ENCODE peak calls at places on chromosomes 1 and 21, in five cellular contexts. Y is suprapubic skin, M is Peyer's patch, E is esophagus squamous epithelium, B is upper lobe of left lung. S is an unnamed sample.

GRCh38 chr1:203174324-203174985 is 1.2 kb downstream of the MYBPH start:
- DNase-seq in Y (no peak), M (no peak), E (no peak), B (no peak), S (no peak)

GRCh38 chr1:168582690-168583325 is 6.4 kb downstream of the XCL1 start:
- DNase-seq in Y (no peak), M (no peak), E (no peak), B (no peak), S (no peak)

GRCh38 chr1:55321947-55322346 is 106.8 kb upstream of the USP24 start:
- DNase-seq in Y (no peak), M (no peak), E (no peak), B (no peak), S (no peak)

GRCh38 chr1:223211323-223211985 is 68.4 kb upstream of the TLR5 start:
- DNase-seq in Y (peak; percentile 48), M (no peak), E (no peak), B (no peak), S (no peak)

GRCh38 chr1:77271851-77272250 is 10.0 kb upstream of the AK5 start:
- DNase-seq in Y (no peak), M (no peak), E (no peak), B (no peak), S (no peak)

GRCh38 chr1:54325705-54326461 is 80.3 kb downstream of the SSBP3 start:
- DNase-seq in Y (no peak), M (no peak), E (no peak), B (no peak), S (no peak)

GRCh38 chr1:74964508-74964907 is 169.7 kb upstream of the LHX8 start:
- DNase-seq in Y (no peak), M (no peak), E (no peak), B (no peak), S (no peak)

GRCh38 chr1:107669996-107670395 is 295.0 kb downstream of the VAV3 start:
- DNase-seq in Y (no peak), M (no peak), E (no peak), B (peak; percentile 56), S (no peak)

GRCh38 chr1:44672254-44672955 is 1.9 kb downstream of the TMEM53 start:
- DNase-seq in Y (no peak), M (no peak), E (no peak), B (peak; percentile 86), S (no peak)

GRCh38 chr1:185439727-185440415 is 122.8 kb upstream of the IVNS1ABP start:
- DNase-seq in Y (no peak), M (no peak), E (no peak), B (peak; percentile 41), S (no peak)

GRCh38 chr1:183806086-183806485 is 1.2 kb downstream of the RGL1 start:
- DNase-seq in Y (no peak), M (no peak), E (no peak), B (no peak), S (no peak)

GRCh38 chr1:201062511-201063189 is 39.1 kb upstream of the KIF21B start:
- DNase-seq in Y (no peak), M (no peak), E (no peak), B (no peak), S (no peak)

GRCh38 chr1:2832506-2833453 is 31.3 kb upstream of the TTC34 start:
- DNase-seq in Y (no peak), M (no peak), E (no peak), B (no peak), S (no peak)

GRCh38 chr21:39452207-39452964 is 616 bp downstream of the SH3BGR start:
- DNase-seq in Y (no peak), M (no peak), E (no peak), B (no peak), S (no peak)

GRCh38 chr1:56973898-56974752 is 8.3 kb upstream of the C8B start:
- DNase-seq in Y (no peak), M (no peak), E (no peak), B (no peak), S (no peak)

GRCh38 chr1:59015708-59016107 is 231.9 kb upstream of the JUN start:
- DNase-seq in Y (no peak), M (no peak), E (no peak), B (no peak), S (no peak)

GRCh38 chr1:6029351-6029750 is 16.3 kb upstream of the KCNAB2 start:
- DNase-seq in Y (no peak), M (no peak), E (no peak), B (no peak), S (no peak)

GRCh38 chr1:212415107-212415841 is 588 bp upstream of the PACC1 start:
- DNase-seq in Y (no peak), M (no peak), E (no peak), B (no peak), S (no peak)

GRCh38 chr1:180343931-180344406 is 113.9 kb downstream of the LHX4 start:
- DNase-seq in Y (no peak), M (no peak), E (no peak), B (peak; percentile 26), S (peak; percentile 38)

GRCh38 chr1:214316597-214316996 is 35.6 kb downstream of the SMYD2 start:
- DNase-seq in Y (no peak), M (no peak), E (no peak), B (no peak), S (peak; percentile 45)

GRCh38 chr1:40338745-40339419 is 21.8 kb upstream of the COL9A2 start:
- DNase-seq in Y (no peak), M (peak; percentile 89), E (no peak), B (peak; percentile 88), S (peak; percentile 74)

GRCh38 chr1:58592521-58593134 is 15.6 kb upstream of the TACSTD2 start:
- DNase-seq in Y (no peak), M (no peak), E (no peak), B (peak; percentile 91), S (no peak)

GRCh38 chr1:234550341-234551031 is 59.5 kb downstream of the IRF2BP2 start:
- DNase-seq in Y (no peak), M (no peak), E (no peak), B (no peak), S (no peak)

GRCh38 chr1:7424352-7424890 is 346.7 kb upstream of the VAMP3 start:
- DNase-seq in Y (no peak), M (no peak), E (no peak), B (peak; percentile 11), S (no peak)

GRCh38 chr1:113951719-113952118 is 22.6 kb downstream of the HIPK1 start:
- DNase-seq in Y (no peak), M (no peak), E (no peak), B (no peak), S (no peak)

GRCh38 chr1:3714284-3714741 is 37.9 kb upstream of the CCDC27 start:
- DNase-seq in Y (no peak), M (no peak), E (no peak), B (no peak), S (peak; percentile 29)

GRCh38 chr1:162003825-162004205 is 19.9 kb downstream of the OLFML2B start:
- DNase-seq in Y (no peak), M (no peak), E (no peak), B (peak; percentile 45), S (no peak)

GRCh38 chr1:168202941-168203654 is 22.7 kb upstream of the SFT2D2 start:
- DNase-seq in Y (no peak), M (no peak), E (no peak), B (no peak), S (no peak)

GRCh38 chr1:157181258-157181657 is 43.1 kb upstream of the ETV3 start:
- DNase-seq in Y (no peak), M (no peak), E (no peak), B (no peak), S (no peak)

GRCh38 chr1:43580039-43580438 is 49.4 kb downstream of the PTPRF start:
- DNase-seq in Y (no peak), M (no peak), E (no peak), B (no peak), S (no peak)

GRCh38 chr1:242002072-242002471 is 3.2 kb upstream of the MAP1LC3C start:
- DNase-seq in Y (no peak), M (no peak), E (no peak), B (no peak), S (no peak)

GRCh38 chr21:43311303-43311817 is 115.6 kb downstream of the SIK1 start:
- DNase-seq in Y (no peak), M (peak; percentile 79), E (no peak), B (no peak), S (no peak)

GRCh38 chr1:6113116-6113515 is 67.0 kb downstream of the CHD5 start:
- DNase-seq in Y (no peak), M (peak; percentile 10), E (no peak), B (no peak), S (no peak)

GRCh38 chr1:172423336-172423735 is 2.9 kb downstream of the C1orf105 start:
- DNase-seq in Y (no peak), M (no peak), E (no peak), B (no peak), S (no peak)

GRCh38 chr1:59915516-59915915 is 11.1 kb downstream of the CYP2J2 start:
- DNase-seq in Y (no peak), M (no peak), E (no peak), B (no peak), S (no peak)

GRCh38 chr1:235326719-235327558 is 1.0 kb downstream of the ARID4B start:
- DNase-seq in Y (peak; percentile 82), M (peak; percentile 64), E (no peak), B (peak; percentile 59), S (no peak)

GRCh38 chr1:31837441-31838158 is 21.8 kb upstream of the SPOCD1 start:
- DNase-seq in Y (no peak), M (no peak), E (no peak), B (no peak), S (no peak)

GRCh38 chr1:89888480-89889335 is 67.9 kb downstream of the LRRC8D start:
- DNase-seq in Y (no peak), M (no peak), E (no peak), B (no peak), S (no peak)
- H3K4me1 ChIP-seq in Y (peaks cover 12% of the 10 kb centered on the region), M (no peaks in the 10 kb centered on the region), E (peaks cover 2% of the 10 kb centered on the region), B (no peaks in the 10 kb centered on the region), S (peaks cover 7% of the 10 kb centered on the region)

DNA sequence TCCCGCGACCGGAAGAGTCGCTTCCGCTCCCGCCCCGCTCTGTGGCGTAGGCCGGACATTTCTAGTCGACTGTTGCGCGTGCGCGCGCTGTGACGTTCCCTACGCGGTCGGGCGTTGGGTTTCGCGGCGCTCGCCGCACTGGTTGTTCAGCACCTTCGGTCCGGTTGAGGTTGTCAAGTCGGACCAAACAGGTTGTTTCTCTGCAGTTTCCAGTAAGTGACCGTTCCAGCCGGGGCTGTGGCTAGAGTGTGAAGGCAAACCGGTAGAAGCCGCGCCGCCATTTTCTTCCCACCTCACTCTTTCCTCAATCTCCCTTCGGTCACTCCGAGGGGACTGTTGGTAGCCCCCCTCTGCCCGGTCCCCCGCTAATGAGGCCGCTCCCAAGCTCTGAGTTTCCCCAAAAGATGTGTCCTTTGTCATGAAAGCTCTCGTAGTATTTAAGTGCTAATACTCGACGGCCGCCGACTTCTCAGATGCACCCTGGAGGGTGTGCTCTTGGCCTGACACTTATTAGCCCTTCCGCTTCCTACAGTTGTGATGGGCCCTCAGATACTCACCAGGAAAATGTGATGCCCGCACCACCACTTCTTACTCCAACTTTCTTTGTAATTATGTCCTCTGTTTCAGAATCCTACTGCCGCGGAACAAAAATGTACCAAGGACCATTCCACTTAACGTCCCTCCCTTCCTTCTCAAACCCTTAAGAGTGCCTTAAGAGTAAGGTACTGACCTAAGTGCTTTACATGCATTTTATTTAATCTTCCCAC is 56.3 kb downstream of the TRAF5 start:
- DNase-seq in Y (peak; percentile 95), M (peak; percentile 93), E (peak; percentile 44), B (peak; percentile 96), S (peak; percentile 89)
- TF ChIP-seq POLR2A in Y (peak; percentile 66), M (peak; percentile 88), E (peak; percentile 80), B (no peak), S (peak; percentile 87)

GRCh38 chr21:35090403-35090802 is 41.3 kb upstream of the RUNX1 start:
- DNase-seq in Y (no peak), M (no peak), E (no peak), B (no peak), S (no peak)
- H3K4me1 ChIP-seq in Y (no peaks in the 10 kb centered on the region), M (no peaks in the 10 kb centered on the region), E (no peaks in the 10 kb centered on the region), B (no peaks in the 10 kb centered on the region), S (no peaks in the 10 kb centered on the region)

GRCh38 chr1:47189844-47190562 is at the start of gene PDZK1IP1:
- DNase-seq in Y (peak; percentile 93), M (peak; percentile 82), E (no peak), B (peak; percentile 94), S (peak; percentile 85)
- TF ChIP-seq POLR2A in Y (no peak), M (no peak), E (no peak), B (no peak), S (no peak)